ENCODE peak calls at places on chromosome 16, in four cellular contexts. F is neuronal stem cell, G is H1, T is IMR-90. B is an unnamed sample.
A peak's percentile ranks its signal among the peaks of the same experiment; 100 is the strongest.

GRCh38 chr16:53065436-53066165 is 10.8 kb downstream of the CHD9 start:
- DNase-seq in F (no peak), G (no peak), T (no peak), B (no peak)

GRCh38 chr16:68995011-68995504 is 110.4 kb upstream of the HAS3 start:
- DNase-seq in F (no peak), G (peak; percentile 31), T (peak; percentile 58), B (peak; percentile 56)

GRCh38 chr16:72493681-72494415 is 321.9 kb upstream of the PMFBP1 start:
- DNase-seq in F (no peak), G (no peak), T (peak; percentile 65), B (no peak)

GRCh38 chr16:61780161-61780560 is 256.1 kb downstream of the CDH8 start:
- DNase-seq in F (no peak), G (no peak), T (no peak), B (no peak)

GRCh38 chr16:68644715-68645493 is at the start of gene CDH3:
- DNase-seq in F (no peak), G (peak; percentile 82), T (no peak), B (peak; percentile 95)

GRCh38 chr16:62370445-62370844 is 334.2 kb upstream of the CDH8 start:
- DNase-seq in F (no peak), G (no peak), T (no peak), B (no peak)

GRCh38 chr16:1641261-1641660 is 29.1 kb downstream of the CRAMP1 start:
- DNase-seq in F (no peak), G (no peak), T (no peak), B (no peak)

GRCh38 chr16:54193656-54194007 is 93.0 kb downstream of the IRX3 start:
- DNase-seq in F (peak; percentile 68), G (peak; percentile 59), T (peak; percentile 25), B (peak; percentile 91)

GRCh38 chr16:38941-39892 is 14.2 kb downstream of the POLR3K start:
- DNase-seq in F (no peak), G (no peak), T (no peak), B (no peak)

GRCh38 chr16:10597184-10597583 is 16.8 kb upstream of the EMP2 start:
- DNase-seq in F (no peak), G (no peak), T (no peak), B (no peak)

GRCh38 chr16:424033-424622 is 1.3 kb upstream of the RAB11FIP3 start:
- DNase-seq in F (no peak), G (no peak), T (peak; percentile 94), B (no peak)

GRCh38 chr16:79264237-79265104 is 336.1 kb downstream of the MAF start:
- DNase-seq in F (no peak), G (no peak), T (no peak), B (no peak)

GRCh38 chr16:2843526-2843925 is 13.4 kb downstream of the ZG16B start:
- DNase-seq in F (no peak), G (no peak), T (no peak), B (no peak)

GRCh38 chr16:19757762-19758595 is 39.9 kb downstream of the IQCK start:
- DNase-seq in F (no peak), G (no peak), T (peak; percentile 40), B (no peak)

GRCh38 chr16:87681990-87682570 is 79.8 kb downstream of the JPH3 start:
- DNase-seq in F (no peak), G (no peak), T (peak; percentile 78), B (peak; percentile 74)

GRCh38 chr16:85096921-85097320 is 15.4 kb downstream of the CIBAR2 start:
- DNase-seq in F (no peak), G (no peak), T (no peak), B (no peak)

GRCh38 chr16:19876501-19877059 is 8.1 kb downstream of the GPRC5B start:
- DNase-seq in F (no peak), G (no peak), T (no peak), B (peak; percentile 52)

DNA sequence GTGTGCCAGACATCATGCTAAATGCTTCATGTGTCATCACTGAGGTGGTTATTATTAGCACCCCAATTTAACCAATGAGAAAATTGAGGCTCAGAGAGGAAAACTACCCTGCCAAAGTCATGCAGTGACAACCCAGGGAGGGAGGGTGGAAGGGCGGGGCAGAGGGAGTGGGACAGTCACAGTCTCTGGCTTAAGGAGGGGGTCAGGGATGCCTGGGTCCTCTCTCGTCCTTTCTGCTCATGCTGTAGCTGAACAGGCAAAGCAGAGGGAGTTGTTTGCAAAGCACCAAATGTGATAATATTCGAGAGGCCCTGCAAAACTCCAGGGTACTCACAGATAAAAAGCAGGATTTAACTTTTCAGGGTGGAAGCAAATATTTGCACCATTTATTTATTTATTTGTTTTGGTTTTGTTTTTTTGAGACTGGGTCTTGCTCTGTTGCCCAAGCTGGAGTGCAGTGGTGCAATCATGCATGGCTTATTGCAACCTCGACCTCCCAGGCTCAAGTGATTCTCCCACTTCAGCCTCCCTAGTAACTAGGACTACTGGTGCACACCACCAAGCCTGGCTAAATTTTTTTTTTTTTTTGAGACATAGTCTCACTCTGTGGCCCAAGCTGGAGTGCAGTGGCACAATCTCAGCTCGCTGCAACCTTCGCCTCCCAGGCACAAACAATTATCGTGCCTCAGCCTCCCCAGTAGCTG is 47.9 kb upstream of the NKD1 start:
- DNase-seq in F (no peak), G (no peak), T (no peak), B (no peak)
- H4K91ac ChIP-seq in F (no peak overlapping the region), G (no peak overlapping the region), T (no peak overlapping the region), B (no peak overlapping the region)

GRCh38 chr16:74800216-74800871 is 25.7 kb upstream of the FA2H start:
- DNase-seq in F (no peak), G (no peak), T (no peak), B (no peak)
- H3K14ac ChIP-seq in F (no peak overlapping the region), G (no peak overlapping the region), T (no peak overlapping the region), B (no peak overlapping the region)

DNA sequence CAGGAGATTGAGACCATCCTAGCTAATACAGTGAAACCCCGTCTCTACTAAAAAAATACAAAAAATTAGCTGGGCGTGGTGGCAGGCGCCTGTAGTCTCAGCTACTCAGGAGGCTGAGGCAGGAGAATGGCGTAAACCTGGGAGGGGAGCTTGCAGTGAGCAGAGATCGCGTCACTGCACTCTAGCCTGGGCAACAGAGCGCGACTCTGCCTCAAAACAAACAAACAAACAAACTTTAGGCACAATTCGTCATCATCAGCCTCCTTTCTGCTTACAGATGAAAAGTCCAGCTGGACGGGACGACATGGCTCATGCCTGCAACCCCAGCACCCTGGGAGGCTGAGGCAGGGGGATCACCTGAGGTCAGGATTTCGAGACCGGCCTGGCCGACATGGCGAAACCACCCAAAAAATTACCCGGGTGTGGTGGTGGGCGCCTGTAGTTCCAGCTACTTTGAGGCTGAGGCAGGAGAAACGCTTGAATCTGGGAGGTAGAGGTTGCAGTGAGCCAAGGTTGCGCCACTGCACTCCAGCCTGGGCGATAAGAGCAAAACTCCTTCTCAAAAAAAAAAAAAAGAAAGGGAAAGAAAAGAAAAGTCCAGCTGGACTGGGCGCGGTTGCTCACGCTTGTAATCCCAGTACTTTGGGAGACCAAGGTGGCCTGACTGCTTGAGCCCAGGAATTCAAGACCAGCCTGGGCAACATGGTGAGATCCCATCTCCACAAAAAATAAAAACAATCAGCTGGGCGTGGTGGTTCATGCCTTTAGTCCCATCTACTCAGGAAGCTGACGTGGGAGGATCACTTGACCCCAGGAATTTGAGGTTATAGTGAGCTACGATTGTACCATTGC is 1.5 kb upstream of the SPIRE2 start:
- DNase-seq in F (no peak), G (no peak), T (no peak), B (no peak)
- H4K91ac ChIP-seq in F (no peak overlapping the region), G (no peak overlapping the region), T (no peak overlapping the region), B (no peak overlapping the region)

GRCh38 chr16:67561824-67562525 is 351 bp upstream of the CTCF start:
- DNase-seq in F (peak; percentile 92), G (peak; percentile 72), T (peak; percentile 95), B (peak; percentile 94)
- H3K14ac ChIP-seq in F (peak overlapping the region; percentile 94), G (no peak overlapping the region), T (peak overlapping the region; percentile 84), B (peak overlapping the region; percentile 76)

DNA sequence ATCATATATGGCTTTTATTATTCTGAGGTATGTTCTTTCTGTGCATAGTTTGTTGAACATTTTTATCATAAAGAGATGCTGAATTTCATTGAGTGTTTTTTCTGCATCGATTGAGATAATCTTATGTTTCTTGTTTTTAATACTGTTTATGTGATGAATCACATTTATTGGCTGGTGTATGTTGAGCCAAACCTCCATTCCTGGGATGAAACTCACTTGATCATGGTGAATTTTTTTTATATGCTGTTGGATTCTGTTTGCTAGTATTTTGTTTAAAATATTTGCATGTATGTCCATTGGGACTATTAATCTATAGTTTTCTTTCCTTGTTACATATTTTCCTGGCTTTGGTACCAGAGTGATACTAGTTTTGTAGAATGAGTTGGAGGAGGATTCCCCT is 500.2 kb downstream of the CDH11 start:
- DNase-seq in F (no peak), G (no peak), T (no peak), B (no peak)
- H4K91ac ChIP-seq in F (no peak overlapping the region), G (no peak overlapping the region), T (no peak overlapping the region), B (no peak overlapping the region)

GRCh38 chr16:82456683-82457082 is 170.1 kb upstream of the CDH13 start:
- DNase-seq in F (peak; percentile 48), G (peak; percentile 44), T (peak; percentile 36), B (peak; percentile 72)
- H3K14ac ChIP-seq in F (no peak overlapping the region), G (no peak overlapping the region), T (no peak overlapping the region), B (no peak overlapping the region)